ENCODE peak calls at places on chromosomes 16 and 17, in five cellular contexts. K is HCT116, T is Panc1, Q is K562, M is HepG2. U is an unnamed sample.

GRCh38 chr17:57110152-57110542 is 25.1 kb downstream of the AKAP1 start:
- DNase-seq in Q (no peak), K (no peak), M (no peak), T (no peak), U (no peak)

GRCh38 chr16:71629617-71630016 is 3.6 kb downstream of the MARVELD3 start:
- DNase-seq in M (no peak), K (no peak), T (no peak), Q (no peak), U (no peak)

GRCh38 chr17:57375770-57376181 is 119.5 kb downstream of the MSI2 start:
- DNase-seq in T (no peak), Q (peak; percentile 78), K (peak; percentile 90), M (no peak), U (no peak)

GRCh38 chr16:75265911-75266701 is 14.7 kb upstream of the BCAR1 start:
- DNase-seq in T (no peak), K (no peak), M (peak; percentile 84), Q (peak; percentile 85), U (no peak)

GRCh38 chr17:42101513-42102292 is 3.4 kb upstream of the ZNF385C start:
- DNase-seq in M (peak; percentile 65), Q (peak; percentile 87), K (peak; percentile 61), T (no peak), U (peak; percentile 73)

GRCh38 chr17:17227608-17228520 is 9.1 kb downstream of the FLCN start:
- DNase-seq in T (no peak), M (no peak), K (no peak), Q (no peak), U (no peak)

GRCh38 chr17:70373369-70373768 is 204.0 kb downstream of the KCNJ2 start:
- DNase-seq in M (no peak), K (no peak), T (no peak), Q (no peak), U (no peak)

GRCh38 chr17:78725448-78726021 is 56.5 kb downstream of the CYTH1 start:
- DNase-seq in K (no peak), M (no peak), T (no peak), Q (no peak), U (no peak)

GRCh38 chr17:32494621-32495346 is 8.0 kb downstream of the CDK5R1 start:
- DNase-seq in Q (no peak), T (no peak), K (no peak), M (no peak), U (no peak)

GRCh38 chr17:62852195-62852594 is 44.1 kb upstream of the MARCHF10 start:
- DNase-seq in K (no peak), T (no peak), M (no peak), Q (no peak), U (no peak)

GRCh38 chr17:43840814-43841213 is 6.2 kb upstream of the CD300LG start:
- DNase-seq in M (peak; percentile 61), K (no peak), Q (peak; percentile 47), T (no peak), U (no peak)

GRCh38 chr17:80813318-80813717 is 178.3 kb upstream of the CHMP6 start:
- DNase-seq in K (no peak), M (no peak), T (no peak), Q (no peak), U (no peak)

GRCh38 chr17:69058165-69058564 is 2.6 kb downstream of the ABCA9 start:
- DNase-seq in K (peak; percentile 31), T (no peak), M (peak; percentile 41), Q (peak; percentile 59), U (no peak)

GRCh38 chr16:11572301-11572995 is 14.3 kb downstream of the LITAF start:
- DNase-seq in T (no peak), M (no peak), K (no peak), Q (no peak), U (no peak)

GRCh38 chr16:67995423-67995822 is 3.9 kb downstream of the DPEP2 start:
- DNase-seq in M (no peak), K (no peak), T (no peak), Q (peak; percentile 43), U (no peak)

GRCh38 chr16:60091479-60091878 is 1357.4 kb upstream of the GOT2 start:
- DNase-seq in Q (no peak), T (no peak), K (no peak), M (no peak), U (no peak)

GRCh38 chr16:67294171-67294757 is 14.9 kb downstream of the PLEKHG4 start:
- DNase-seq in K (no peak), T (no peak), Q (no peak), M (no peak), U (no peak)

GRCh38 chr17:39461911-39462641 is 790 bp downstream of the CDK12 start:
- DNase-seq in T (no peak), K (no peak), M (peak; percentile 36), Q (peak; percentile 84), U (no peak)

GRCh38 chr17:29568331-29569244 is at the start of gene TP53I13:
- DNase-seq in T (no peak), Q (peak; percentile 94), K (peak; percentile 22), M (peak; percentile 51), U (no peak)

GRCh38 chr17:3557768-3558583 is at the start of gene TRPV3:
- DNase-seq in K (peak; percentile 21), T (no peak), Q (peak; percentile 70), M (no peak), U (no peak)

GRCh38 chr17:7854851-7855642 is at the start of gene TMEM88:
- DNase-seq in Q (no peak), K (no peak), T (no peak), M (no peak), U (no peak)

GRCh38 chr16:73319747-73320146 is 271.8 kb upstream of the ZFHX3 start:
- DNase-seq in M (no peak), K (no peak), T (no peak), Q (no peak), U (no peak)

GRCh38 chr16:44655-45054 is 8.8 kb downstream of the POLR3K start:
- DNase-seq in M (no peak), K (no peak), Q (no peak), T (no peak), U (no peak)

DNA sequence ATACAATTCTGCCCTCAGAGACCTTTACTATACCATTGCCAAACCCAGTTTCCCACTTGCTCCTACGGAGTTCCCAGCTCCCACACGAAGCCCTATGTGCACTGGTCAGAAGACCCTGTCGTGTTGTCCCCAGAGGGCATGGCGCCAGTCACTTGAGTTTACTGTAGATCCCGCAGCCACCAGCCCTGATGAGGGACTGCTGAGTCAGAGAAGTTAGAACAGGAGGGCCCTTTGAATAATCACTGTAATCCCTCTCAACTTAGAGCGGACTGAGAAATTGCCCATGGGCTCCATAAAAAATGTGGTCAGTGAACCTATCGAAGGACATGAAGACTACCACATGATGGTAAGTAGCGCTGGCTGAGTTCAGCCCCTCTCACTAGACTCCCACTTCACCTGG is 9.2 kb downstream of the UBFD1 start:
- DNase-seq in K (no peak), Q (no peak), T (no peak), M (no peak), U (no peak)
- TF ChIP-seq SIN3A in K (no peak), Q (no peak), T (no peak), M (no peak), U (no peak)

DNA sequence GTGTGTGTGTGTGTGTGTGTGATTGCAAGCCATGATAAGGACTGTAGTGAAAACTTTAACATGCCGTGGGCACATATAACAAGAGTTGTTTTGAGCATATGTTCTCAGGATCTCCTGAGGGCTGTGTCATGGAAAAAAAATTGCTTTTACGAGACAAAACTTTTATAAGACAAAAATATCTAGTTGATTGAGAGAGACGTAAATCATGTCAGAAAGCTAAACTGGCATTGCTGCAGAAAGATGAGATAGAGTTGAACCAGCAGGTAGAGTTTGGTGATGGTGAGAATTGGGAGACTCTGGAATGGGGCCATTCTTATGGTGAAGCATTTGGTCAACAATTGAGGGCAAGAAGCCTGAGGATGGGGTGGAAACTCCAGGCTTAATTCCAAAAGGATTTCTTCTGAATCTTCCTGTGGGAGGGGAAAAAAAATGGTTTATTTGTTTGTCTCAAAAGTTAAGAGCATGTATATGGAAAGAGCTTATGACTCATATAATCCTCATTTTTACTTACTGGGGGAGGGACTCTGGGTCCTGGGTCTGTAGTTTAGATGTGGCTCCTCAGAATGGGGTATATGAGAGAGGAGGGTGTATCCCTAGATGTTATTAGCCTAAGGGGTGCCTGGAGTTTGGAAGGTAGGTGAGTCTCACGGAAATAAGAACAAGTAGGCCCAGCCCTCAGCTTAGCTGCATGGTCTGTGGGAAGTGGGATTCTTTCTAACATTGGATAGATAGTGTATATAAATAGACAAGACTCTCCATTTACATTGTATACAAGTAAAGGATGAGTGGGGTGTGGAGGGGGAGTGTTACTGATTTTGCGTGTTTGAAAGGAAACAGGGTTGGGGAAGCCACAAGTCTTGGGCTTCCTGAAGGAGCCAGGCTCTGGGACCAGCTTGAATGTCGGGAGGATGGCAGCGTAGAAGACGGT is 7.1 kb downstream of the MINK1 start:
- DNase-seq in Q (no peak), T (no peak), K (no peak), M (no peak), U (no peak)
- TF ChIP-seq SIN3A in Q (no peak), T (no peak), K (no peak), M (no peak), U (no peak)

GRCh38 chr17:50028207-50029120 is 27.4 kb upstream of the ITGA3 start:
- DNase-seq in Q (no peak), T (no peak), K (no peak), M (no peak), U (no peak)
- TF ChIP-seq SIN3A in Q (no peak), T (no peak), K (no peak), M (no peak), U (no peak)

GRCh38 chr16:84804326-84804725 is 15.5 kb upstream of the CRISPLD2 start:
- DNase-seq in Q (no peak), T (no peak), M (no peak), K (no peak), U (no peak)
- TF ChIP-seq SIN3A in Q (no peak), T (no peak), M (no peak), K (no peak), U (no peak)

GRCh38 chr16:20851601-20852000 is 45.3 kb downstream of the REXO5 start:
- DNase-seq in T (no peak), M (peak; percentile 72), Q (no peak), K (peak; percentile 28), U (no peak)

GRCh38 chr16:20853076-20853597 is 46.8 kb downstream of the REXO5 start:
- DNase-seq in M (no peak), T (no peak), Q (no peak), K (no peak), U (no peak)

GRCh38 chr16:20847577-20847976 is 41.2 kb downstream of the REXO5 start:
- DNase-seq in Q (no peak), K (no peak), M (no peak), T (no peak), U (no peak)

GRCh38 chr16:20850981-20851380 is 44.7 kb downstream of the REXO5 start:
- DNase-seq in Q (no peak), T (no peak), K (no peak), M (no peak), U (no peak)

DNA sequence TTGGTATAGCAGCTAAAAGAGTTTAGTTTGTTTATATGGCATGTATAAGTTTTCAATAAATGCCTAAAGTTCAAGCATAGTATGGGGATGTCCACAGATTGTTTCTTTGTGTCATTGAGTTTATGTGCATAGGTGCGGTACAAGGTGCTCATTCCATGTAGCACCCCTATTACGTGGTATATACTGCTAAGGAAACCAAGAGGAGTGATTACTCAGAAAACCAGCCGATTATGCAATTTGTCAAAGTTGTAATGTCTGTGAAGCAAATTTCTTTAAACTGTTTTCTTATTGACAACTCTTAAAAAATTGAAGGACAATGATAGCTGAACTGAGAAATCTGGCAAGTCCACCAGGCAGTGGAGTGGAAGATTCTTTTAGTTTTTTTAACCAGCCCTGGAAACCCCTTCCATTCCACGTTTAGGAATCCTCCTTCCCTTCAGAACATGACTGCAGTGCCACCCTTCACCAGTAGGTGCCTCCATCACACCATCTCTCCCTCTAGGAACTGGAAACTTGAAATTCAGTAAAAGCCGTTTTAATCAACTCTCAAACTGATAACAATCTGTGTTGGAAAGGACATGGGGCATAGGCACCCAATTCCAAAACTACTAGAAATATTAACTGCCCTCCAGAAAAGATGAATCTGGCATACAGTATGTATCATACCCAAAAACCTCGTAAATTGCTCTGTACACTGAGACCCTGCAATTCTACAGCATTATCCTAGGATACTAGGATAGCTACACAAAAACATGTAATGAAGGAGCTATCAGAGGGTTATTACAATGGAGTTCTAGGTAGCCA is 43.5 kb downstream of the REXO5 start:
- DNase-seq in K (peak; percentile 40), M (peak; percentile 68), Q (peak; percentile 74), T (peak; percentile 71), U (no peak)
- TF ChIP-seq SIN3A in K (no peak), M (no peak), Q (no peak), T (no peak), U (no peak)

U was measured in H1.